ENCODE peak calls at places on chromosomes 12 and 14, in seven cellular contexts. J is heart right ventricle; N is astrocyte; T is CD8-positive, alpha-beta memory T cell; B is mesenchymal stem cell; U is endothelial cell of umbilical vein; M is dorsolateral prefrontal cortex. Y is an unnamed sample.

GRCh38 chr12:89829434-89829975 is 120.9 kb upstream of the ATP2B1 start:
- DNase-seq in B (no peak), J (no peak), T (no peak), U (no peak), M (no peak), N (no peak), Y (no peak)

GRCh38 chr12:79098530-79098929 is 234.0 kb downstream of the SYT1 start:
- DNase-seq in B (no peak), N (no peak), U (no peak), M (no peak), T (no peak), J (no peak), Y (no peak)

GRCh38 chr12:2673966-2674810 is 120.6 kb upstream of the FKBP4 start:
- DNase-seq in U (no peak), M (no peak), J (no peak), T (no peak), N (no peak), B (no peak), Y (no peak)

GRCh38 chr14:74658535-74659130 is 46.6 kb upstream of the LTBP2 start:
- DNase-seq in B (no peak), N (peak; percentile 60), M (no peak), U (peak; percentile 51), J (no peak), T (no peak), Y (no peak)

GRCh38 chr12:107610030-107610859 is 75.4 kb upstream of the PWP1 start:
- DNase-seq in J (peak; percentile 19), M (peak; percentile 12), N (peak; percentile 13), B (peak; percentile 32), U (peak; percentile 29), T (no peak), Y (peak; percentile 56)

GRCh38 chr12:124609041-124609984 is 41.9 kb upstream of the NCOR2 start:
- DNase-seq in B (peak; percentile 18), N (no peak), U (peak; percentile 76), M (no peak), T (peak; percentile 88), J (peak; percentile 83), Y (peak; percentile 97)

GRCh38 chr12:131466932-131467331 is 244.0 kb upstream of the SFSWAP start:
- DNase-seq in M (no peak), J (no peak), N (no peak), B (no peak), U (no peak), T (no peak), Y (no peak)

GRCh38 chr14:69680297-69680696 is 68.9 kb downstream of the SUSD6 start:
- DNase-seq in T (no peak), N (no peak), M (no peak), J (no peak), B (no peak), U (no peak), Y (no peak)

GRCh38 chr12:50425859-50426258 is 25.2 kb downstream of the LARP4 start:
- DNase-seq in N (no peak), B (no peak), U (no peak), J (no peak), T (no peak), M (no peak), Y (no peak)

GRCh38 chr12:106625976-106626375 is 43.2 kb downstream of the RFX4 start:
- DNase-seq in N (no peak), J (no peak), U (no peak), T (no peak), M (no peak), B (no peak), Y (no peak)

GRCh38 chr14:68462683-68463082 is 330.2 kb downstream of the ZFP36L1 start:
- DNase-seq in U (no peak), T (no peak), M (no peak), B (no peak), N (no peak), J (no peak), Y (no peak)

GRCh38 chr12:88325076-88325827 is 183.1 kb downstream of the TMTC3 start:
- DNase-seq in M (no peak), B (peak; percentile 93), N (peak; percentile 97), T (no peak), U (peak; percentile 88), J (no peak), Y (no peak)

GRCh38 chr14:43692706-43693105 is 814.4 kb downstream of the FSCB start:
- DNase-seq in B (peak; percentile 8), U (no peak), T (no peak), N (no peak), M (no peak), J (no peak), Y (no peak)

GRCh38 chr12:87758271-87758670 is 270.9 kb downstream of the C12orf50 start:
- DNase-seq in B (peak; percentile 20), N (no peak), T (no peak), U (no peak), M (no peak), J (no peak), Y (no peak)

GRCh38 chr12:118715647-118716046 is 265.7 kb upstream of the SRRM4 start:
- DNase-seq in J (no peak), M (no peak), U (no peak), N (no peak), T (no peak), B (no peak), Y (no peak)

GRCh38 chr12:20339060-20339459 is 29.3 kb upstream of the PDE3A start:
- DNase-seq in B (peak; percentile 18), U (no peak), N (peak; percentile 61), T (no peak), M (no peak), J (no peak), Y (no peak)

GRCh38 chr12:108967869-108968540 is 52.9 kb downstream of the SVOP start:
- DNase-seq in N (no peak), J (no peak), T (no peak), U (no peak), B (peak; percentile 9), M (no peak), Y (no peak)

GRCh38 chr12:53659011-53659551 is 16.8 kb downstream of the ATP5MC2 start:
- DNase-seq in T (no peak), N (peak; percentile 92), M (peak; percentile 66), B (peak; percentile 52), J (no peak), U (peak; percentile 90), Y (no peak)

GRCh38 chr12:68675098-68675842 is 11.5 kb upstream of the NUP107 start:
- DNase-seq in J (no peak), U (peak; percentile 37), T (peak; percentile 68), M (no peak), B (peak; percentile 16), N (peak; percentile 25), Y (no peak)
- H3K27ac ChIP-seq in J (no peak overlapping the region), U (no peak overlapping the region), T (no peak overlapping the region), M (no peak overlapping the region), B (no peak overlapping the region), N (no peak overlapping the region), Y (peak overlapping the region; percentile 40)

DNA sequence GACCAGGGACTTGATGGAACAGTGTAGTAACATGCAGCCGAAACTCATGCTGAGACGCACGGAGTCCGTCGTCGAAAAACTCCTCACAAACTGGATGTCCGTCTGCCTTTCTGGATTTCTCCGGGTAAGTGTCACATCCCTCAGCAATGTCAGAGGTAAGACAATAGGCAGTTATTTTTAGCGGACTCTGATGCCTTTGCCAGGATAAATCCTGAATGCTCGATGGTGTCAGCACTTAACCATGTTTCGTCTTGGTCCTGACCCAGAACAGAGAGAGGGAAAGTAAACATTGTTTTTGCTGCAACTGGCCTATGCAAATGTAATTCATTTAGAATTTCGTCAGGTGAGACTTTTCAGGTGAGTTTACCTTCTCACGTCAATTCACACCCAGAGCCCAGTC is 112.3 kb downstream of the PLXNC1 start:
- DNase-seq in T (no peak), N (no peak), U (no peak), M (no peak), B (no peak), J (no peak), Y (no peak)
- H3K27ac ChIP-seq in T (no peak overlapping the region), N (no peak overlapping the region), U (no peak overlapping the region), M (no peak overlapping the region), B (no peak overlapping the region), J (no peak overlapping the region), Y (no peak overlapping the region)

GRCh38 chr14:99234982-99235491 is 37.0 kb downstream of the BCL11B start:
- DNase-seq in B (no peak), T (peak; percentile 54), U (no peak), N (peak; percentile 28), M (no peak), J (no peak), Y (no peak)
- H3K27ac ChIP-seq in B (no peak overlapping the region), T (no peak overlapping the region), U (no peak overlapping the region), N (no peak overlapping the region), M (no peak overlapping the region), J (no peak overlapping the region), Y (no peak overlapping the region)

DNA sequence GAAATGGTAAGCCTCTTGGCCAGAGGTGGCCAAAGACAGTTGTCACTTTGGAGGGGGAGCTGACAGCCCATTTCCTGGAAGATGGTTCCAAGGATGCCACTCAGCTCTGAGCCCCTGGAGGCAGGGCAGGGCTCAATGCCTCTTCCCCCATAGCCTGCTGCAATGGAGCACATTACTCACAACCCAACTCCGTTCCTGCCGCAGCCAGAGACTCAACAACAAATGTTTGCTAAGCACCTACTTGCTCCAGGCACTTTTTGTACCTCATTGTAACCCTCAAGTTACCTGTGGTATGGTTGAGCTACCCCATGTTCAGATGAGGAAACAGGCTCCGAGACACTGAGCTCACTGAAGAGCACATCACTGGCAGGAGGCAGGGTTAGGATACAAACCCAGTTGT is 19.5 kb downstream of the IRF2BPL start:
- DNase-seq in U (no peak), M (no peak), T (no peak), N (no peak), B (no peak), J (no peak), Y (no peak)
- H3K27ac ChIP-seq in U (no peak overlapping the region), M (no peak overlapping the region), T (no peak overlapping the region), N (no peak overlapping the region), B (no peak overlapping the region), J (no peak overlapping the region), Y (no peak overlapping the region)

DNA sequence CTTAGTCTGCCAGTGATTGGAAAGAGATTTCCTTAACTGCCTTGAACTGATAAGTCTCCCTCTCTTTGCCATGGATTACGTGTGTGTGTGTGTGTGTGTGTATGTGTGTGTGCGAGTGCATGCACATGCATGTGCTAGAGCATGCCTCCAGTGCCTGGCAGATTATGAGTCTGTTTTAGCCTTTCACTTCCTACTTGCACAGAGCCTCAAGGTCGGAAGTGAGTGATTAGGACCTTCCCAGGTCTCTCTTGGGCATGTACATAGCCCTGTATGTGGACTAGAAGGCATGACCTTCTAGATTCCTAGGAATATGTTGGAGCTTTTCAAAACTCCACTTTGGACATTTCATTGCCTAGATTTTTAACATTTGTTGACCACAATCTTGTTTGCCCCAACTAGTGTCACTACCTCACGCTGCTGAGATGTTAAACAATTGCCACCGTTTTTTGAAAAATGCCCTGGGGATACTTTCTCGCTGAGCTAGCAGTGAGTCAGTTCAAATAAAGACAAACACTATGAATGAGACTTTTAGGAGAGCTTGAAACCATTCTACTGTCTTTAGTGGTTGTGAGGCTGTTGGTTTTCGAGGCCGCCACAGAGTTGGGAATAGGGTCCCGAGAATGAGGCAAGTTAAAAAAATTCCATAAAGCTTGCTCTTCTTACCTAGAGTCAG is 28.2 kb downstream of the KIAA0586 start:
- DNase-seq in N (peak; percentile 37), J (no peak), T (no peak), B (peak; percentile 38), U (no peak), M (no peak), Y (no peak)
- H3K27ac ChIP-seq in N (peak overlapping the region; percentile 18), J (no peak overlapping the region), T (no peak overlapping the region), B (peak overlapping the region; percentile 18), U (no peak overlapping the region), M (no peak overlapping the region), Y (no peak overlapping the region)